ENCODE peak calls at places on chromosomes 16 and 17, in eight cellular contexts. One of them, this sample, is unnamed.

GRCh38 chr17:2275722-2276121 is 27.9 kb downstream of the SMG6 start:
- DNase-seq in cardiac fibroblast: no peak
- DNase-seq in OCI-LY7: no peak
- DNase-seq in neural progenitor cell: no peak
- DNase-seq in lower lobe of right lung: no peak
- DNase-seq in GM12878: no peak
- DNase-seq in retinal pigment epithelial cell: no peak
- DNase-seq in astrocyte: no peak
- DNase-seq in this sample: no peak

GRCh38 chr16:1454561-1454960 is 10.2 kb upstream of the CCDC154 start:
- DNase-seq in cardiac fibroblast: no peak
- DNase-seq in OCI-LY7: no peak
- DNase-seq in neural progenitor cell: no peak
- DNase-seq in lower lobe of right lung: no peak
- DNase-seq in GM12878: no peak
- DNase-seq in retinal pigment epithelial cell: no peak
- DNase-seq in astrocyte: no peak
- DNase-seq in this sample: no peak

GRCh38 chr16:89722392-89723278 is 1.3 kb downstream of the ZNF276 start:
- DNase-seq in cardiac fibroblast: peak; percentile 64
- DNase-seq in OCI-LY7: no peak
- DNase-seq in neural progenitor cell: peak; percentile 43
- DNase-seq in lower lobe of right lung: peak; percentile 95
- DNase-seq in GM12878: no peak
- DNase-seq in retinal pigment epithelial cell: no peak
- DNase-seq in astrocyte: peak; percentile 60
- DNase-seq in this sample: peak; percentile 51

GRCh38 chr16:11386791-11387546 is 41.7 kb downstream of the RMI2 start:
- DNase-seq in cardiac fibroblast: peak; percentile 45
- DNase-seq in OCI-LY7: peak; percentile 40
- DNase-seq in neural progenitor cell: peak; percentile 87
- DNase-seq in lower lobe of right lung: no peak
- DNase-seq in GM12878: no peak
- DNase-seq in retinal pigment epithelial cell: no peak
- DNase-seq in astrocyte: no peak
- DNase-seq in this sample: peak; percentile 45

GRCh38 chr16:76583466-76583865 is 306.3 kb downstream of the CNTNAP4 start:
- DNase-seq in cardiac fibroblast: peak; percentile 47
- DNase-seq in OCI-LY7: no peak
- DNase-seq in neural progenitor cell: no peak
- DNase-seq in lower lobe of right lung: no peak
- DNase-seq in GM12878: no peak
- DNase-seq in retinal pigment epithelial cell: peak; percentile 39
- DNase-seq in astrocyte: no peak
- DNase-seq in this sample: peak; percentile 0

GRCh38 chr16:4376126-4376819 is 4.6 kb downstream of the VASN start:
- DNase-seq in cardiac fibroblast: peak; percentile 93
- DNase-seq in OCI-LY7: no peak
- DNase-seq in neural progenitor cell: peak; percentile 4
- DNase-seq in lower lobe of right lung: peak; percentile 92
- DNase-seq in GM12878: no peak
- DNase-seq in retinal pigment epithelial cell: peak; percentile 58
- DNase-seq in astrocyte: peak; percentile 78
- DNase-seq in this sample: peak; percentile 71

GRCh38 chr17:49964539-49965521 is 4.2 kb upstream of the DLX4 start:
- DNase-seq in cardiac fibroblast: no peak
- DNase-seq in OCI-LY7: no peak
- DNase-seq in neural progenitor cell: peak; percentile 71
- DNase-seq in lower lobe of right lung: no peak
- DNase-seq in GM12878: no peak
- DNase-seq in retinal pigment epithelial cell: no peak
- DNase-seq in astrocyte: no peak
- DNase-seq in this sample: no peak

GRCh38 chr16:9395958-9396359 is 304.5 kb downstream of the HAPSTR1 start:
- DNase-seq in cardiac fibroblast: no peak
- DNase-seq in OCI-LY7: no peak
- DNase-seq in neural progenitor cell: no peak
- DNase-seq in lower lobe of right lung: no peak
- DNase-seq in GM12878: no peak
- DNase-seq in retinal pigment epithelial cell: no peak
- DNase-seq in astrocyte: no peak
- DNase-seq in this sample: no peak

GRCh38 chr17:43855061-43855460 is 8.1 kb downstream of the CD300LG start:
- DNase-seq in cardiac fibroblast: no peak
- DNase-seq in OCI-LY7: no peak
- DNase-seq in neural progenitor cell: no peak
- DNase-seq in lower lobe of right lung: no peak
- DNase-seq in GM12878: no peak
- DNase-seq in retinal pigment epithelial cell: no peak
- DNase-seq in astrocyte: no peak
- DNase-seq in this sample: no peak

GRCh38 chr17:82882715-82883446 is 43.1 kb upstream of the ZNF750 start:
- DNase-seq in cardiac fibroblast: no peak
- DNase-seq in OCI-LY7: no peak
- DNase-seq in neural progenitor cell: no peak
- DNase-seq in lower lobe of right lung: peak; percentile 85
- DNase-seq in GM12878: no peak
- DNase-seq in retinal pigment epithelial cell: no peak
- DNase-seq in astrocyte: no peak
- DNase-seq in this sample: no peak

GRCh38 chr16:531494-532125 is 4.1 kb downstream of the CAPN15 start:
- DNase-seq in cardiac fibroblast: no peak
- DNase-seq in OCI-LY7: no peak
- DNase-seq in neural progenitor cell: no peak
- DNase-seq in lower lobe of right lung: no peak
- DNase-seq in GM12878: no peak
- DNase-seq in retinal pigment epithelial cell: no peak
- DNase-seq in astrocyte: no peak
- DNase-seq in this sample: no peak

DNA sequence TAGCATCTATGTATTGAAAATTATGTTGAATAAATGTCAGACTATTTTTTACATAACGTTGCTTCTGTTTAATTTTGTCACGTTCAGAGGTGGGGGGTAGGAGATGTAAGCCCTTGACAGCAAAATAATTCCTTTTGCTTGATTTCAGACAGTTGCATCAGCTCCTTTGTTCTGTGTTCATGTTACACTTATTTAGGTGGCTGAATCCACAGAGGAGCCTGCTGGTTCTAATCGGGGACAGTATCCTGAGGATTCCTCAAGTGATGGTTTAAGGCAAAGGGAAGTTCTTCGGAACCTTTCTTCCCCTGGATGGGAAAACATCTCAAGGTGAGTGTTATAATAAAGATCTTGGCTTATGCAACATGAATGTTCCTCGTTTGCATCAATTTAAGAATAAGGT is 4.5 kb downstream of the HERPUD1 start:
- DNase-seq in cardiac fibroblast: no peak
- DNase-seq in OCI-LY7: no peak
- DNase-seq in neural progenitor cell: no peak
- DNase-seq in lower lobe of right lung: no peak
- DNase-seq in GM12878: no peak
- DNase-seq in retinal pigment epithelial cell: no peak
- DNase-seq in astrocyte: no peak
- DNase-seq in this sample: no peak
- TF ChIP-seq CTCF in cardiac fibroblast: no peak
- TF ChIP-seq CTCF in OCI-LY7: no peak
- TF ChIP-seq CTCF in neural progenitor cell: no peak
- TF ChIP-seq CTCF in lower lobe of right lung: no peak
- TF ChIP-seq CTCF in GM12878: no peak
- TF ChIP-seq CTCF in retinal pigment epithelial cell: no peak
- TF ChIP-seq CTCF in astrocyte: no peak
- TF ChIP-seq CTCF in this sample: no peak

GRCh38 chr17:41392278-41392677 is 5.1 kb downstream of the KRT31 start:
- DNase-seq in cardiac fibroblast: no peak
- DNase-seq in OCI-LY7: no peak
- DNase-seq in neural progenitor cell: no peak
- DNase-seq in lower lobe of right lung: no peak
- DNase-seq in GM12878: no peak
- DNase-seq in retinal pigment epithelial cell: no peak
- DNase-seq in astrocyte: no peak
- DNase-seq in this sample: peak; percentile 71

GRCh38 chr17:41393294-41393693 is 4.1 kb downstream of the KRT31 start:
- DNase-seq in cardiac fibroblast: peak; percentile 59
- DNase-seq in OCI-LY7: no peak
- DNase-seq in neural progenitor cell: no peak
- DNase-seq in lower lobe of right lung: no peak
- DNase-seq in GM12878: no peak
- DNase-seq in retinal pigment epithelial cell: no peak
- DNase-seq in astrocyte: no peak
- DNase-seq in this sample: peak; percentile 9

GRCh38 chr17:41393826-41394225 is 3.6 kb downstream of the KRT31 start:
- DNase-seq in cardiac fibroblast: no peak
- DNase-seq in OCI-LY7: no peak
- DNase-seq in neural progenitor cell: no peak
- DNase-seq in lower lobe of right lung: no peak
- DNase-seq in GM12878: no peak
- DNase-seq in retinal pigment epithelial cell: no peak
- DNase-seq in astrocyte: no peak
- DNase-seq in this sample: no peak

GRCh38 chr17:41390411-41390938 is 6.9 kb downstream of the KRT31 start:
- DNase-seq in cardiac fibroblast: no peak
- DNase-seq in OCI-LY7: no peak
- DNase-seq in neural progenitor cell: no peak
- DNase-seq in lower lobe of right lung: no peak
- DNase-seq in GM12878: no peak
- DNase-seq in retinal pigment epithelial cell: no peak
- DNase-seq in astrocyte: no peak
- DNase-seq in this sample: no peak

GRCh38 chr17:41391535-41391934 is 5.9 kb downstream of the KRT31 start:
- DNase-seq in cardiac fibroblast: no peak
- DNase-seq in OCI-LY7: no peak
- DNase-seq in neural progenitor cell: no peak
- DNase-seq in lower lobe of right lung: no peak
- DNase-seq in GM12878: no peak
- DNase-seq in retinal pigment epithelial cell: no peak
- DNase-seq in astrocyte: no peak
- DNase-seq in this sample: no peak
- H3K4me3 ChIP-seq in cardiac fibroblast: no peak overlapping the region
- H3K4me3 ChIP-seq in OCI-LY7: no peak overlapping the region
- H3K4me3 ChIP-seq in neural progenitor cell: no peak overlapping the region
- H3K4me3 ChIP-seq in lower lobe of right lung: no peak overlapping the region
- H3K4me3 ChIP-seq in GM12878: no peak overlapping the region
- H3K4me3 ChIP-seq in retinal pigment epithelial cell: no peak overlapping the region
- H3K4me3 ChIP-seq in astrocyte: no peak overlapping the region
- H3K4me3 ChIP-seq in this sample: no peak overlapping the region

GRCh38 chr17:58127846-58128245 is 20.3 kb upstream of the OR4D1 start:
- DNase-seq in cardiac fibroblast: no peak
- DNase-seq in OCI-LY7: no peak
- DNase-seq in neural progenitor cell: no peak
- DNase-seq in lower lobe of right lung: no peak
- DNase-seq in GM12878: no peak
- DNase-seq in retinal pigment epithelial cell: no peak
- DNase-seq in astrocyte: no peak
- DNase-seq in this sample: no peak

GRCh38 chr17:58117382-58117781 is 30.8 kb upstream of the OR4D1 start:
- DNase-seq in cardiac fibroblast: no peak
- DNase-seq in OCI-LY7: no peak
- DNase-seq in neural progenitor cell: no peak
- DNase-seq in lower lobe of right lung: no peak
- DNase-seq in GM12878: no peak
- DNase-seq in retinal pigment epithelial cell: no peak
- DNase-seq in astrocyte: no peak
- DNase-seq in this sample: no peak

GRCh38 chr17:58119491-58119890 is 28.7 kb upstream of the OR4D1 start:
- DNase-seq in cardiac fibroblast: no peak
- DNase-seq in OCI-LY7: no peak
- DNase-seq in neural progenitor cell: no peak
- DNase-seq in lower lobe of right lung: no peak
- DNase-seq in GM12878: no peak
- DNase-seq in retinal pigment epithelial cell: no peak
- DNase-seq in astrocyte: no peak
- DNase-seq in this sample: no peak

GRCh38 chr17:58120195-58120822 is 27.9 kb upstream of the OR4D1 start:
- DNase-seq in cardiac fibroblast: peak; percentile 68
- DNase-seq in OCI-LY7: peak; percentile 55
- DNase-seq in neural progenitor cell: peak; percentile 86
- DNase-seq in lower lobe of right lung: no peak
- DNase-seq in GM12878: no peak
- DNase-seq in retinal pigment epithelial cell: peak; percentile 30
- DNase-seq in astrocyte: peak; percentile 44
- DNase-seq in this sample: peak; percentile 76

GRCh38 chr17:58121925-58122324 is 26.3 kb upstream of the OR4D1 start:
- DNase-seq in cardiac fibroblast: peak; percentile 20
- DNase-seq in OCI-LY7: peak; percentile 39
- DNase-seq in neural progenitor cell: peak; percentile 54
- DNase-seq in lower lobe of right lung: no peak
- DNase-seq in GM12878: no peak
- DNase-seq in retinal pigment epithelial cell: no peak
- DNase-seq in astrocyte: peak; percentile 12
- DNase-seq in this sample: peak; percentile 52
- TF ChIP-seq CTCF in cardiac fibroblast: peak; percentile 5
- TF ChIP-seq CTCF in OCI-LY7: peak; percentile 67
- TF ChIP-seq CTCF in neural progenitor cell: peak; percentile 56
- TF ChIP-seq CTCF in lower lobe of right lung: peak; percentile 22
- TF ChIP-seq CTCF in GM12878: peak; percentile 9
- TF ChIP-seq CTCF in retinal pigment epithelial cell: peak; percentile 30
- TF ChIP-seq CTCF in astrocyte: peak; percentile 23
- TF ChIP-seq CTCF in this sample: peak; percentile 50

GRCh38 chr16:70391446-70391845 is 44.7 kb downstream of the DDX19A start:
- DNase-seq in cardiac fibroblast: no peak
- DNase-seq in OCI-LY7: no peak
- DNase-seq in neural progenitor cell: no peak
- DNase-seq in lower lobe of right lung: no peak
- DNase-seq in GM12878: no peak
- DNase-seq in retinal pigment epithelial cell: no peak
- DNase-seq in astrocyte: no peak
- DNase-seq in this sample: no peak

GRCh38 chr16:70391881-70392481 is 45.3 kb downstream of the DDX19A start:
- DNase-seq in cardiac fibroblast: peak; percentile 47
- DNase-seq in OCI-LY7: no peak
- DNase-seq in neural progenitor cell: no peak
- DNase-seq in lower lobe of right lung: no peak
- DNase-seq in GM12878: no peak
- DNase-seq in retinal pigment epithelial cell: no peak
- DNase-seq in astrocyte: no peak
- DNase-seq in this sample: peak; percentile 47

GRCh38 chr16:70392606-70393005 is 45.9 kb downstream of the DDX19A start:
- DNase-seq in cardiac fibroblast: no peak
- DNase-seq in OCI-LY7: no peak
- DNase-seq in neural progenitor cell: no peak
- DNase-seq in lower lobe of right lung: no peak
- DNase-seq in GM12878: no peak
- DNase-seq in retinal pigment epithelial cell: no peak
- DNase-seq in astrocyte: no peak
- DNase-seq in this sample: no peak

GRCh38 chr16:70388281-70388680 is 41.6 kb downstream of the DDX19A start:
- DNase-seq in cardiac fibroblast: no peak
- DNase-seq in OCI-LY7: no peak
- DNase-seq in neural progenitor cell: no peak
- DNase-seq in lower lobe of right lung: no peak
- DNase-seq in GM12878: no peak
- DNase-seq in retinal pigment epithelial cell: no peak
- DNase-seq in astrocyte: no peak
- DNase-seq in this sample: no peak

DNA sequence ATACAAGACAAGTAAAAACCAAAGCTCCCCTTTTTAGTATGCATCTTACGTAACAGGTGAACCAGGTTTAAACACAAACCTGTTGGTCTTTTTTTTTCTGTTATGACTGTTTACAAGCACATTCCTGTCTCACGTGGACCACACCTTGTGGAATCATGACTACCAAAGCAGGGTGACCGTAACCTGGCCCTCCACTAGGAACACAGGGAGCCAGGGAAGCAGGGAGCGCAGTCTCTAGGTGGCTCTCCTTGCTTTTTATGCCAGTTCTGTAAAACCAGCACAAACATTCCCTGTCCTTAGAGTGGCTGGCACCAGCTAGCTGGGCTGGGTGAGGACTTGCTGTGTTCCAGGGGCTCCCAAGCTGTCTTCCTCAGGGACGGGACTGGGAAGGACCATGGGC is 44.1 kb downstream of the DDX19A start:
- DNase-seq in cardiac fibroblast: no peak
- DNase-seq in OCI-LY7: no peak
- DNase-seq in neural progenitor cell: no peak
- DNase-seq in lower lobe of right lung: no peak
- DNase-seq in GM12878: no peak
- DNase-seq in retinal pigment epithelial cell: no peak
- DNase-seq in astrocyte: no peak
- DNase-seq in this sample: no peak
- H3K4me3 ChIP-seq in cardiac fibroblast: no peak overlapping the region
- H3K4me3 ChIP-seq in OCI-LY7: no peak overlapping the region
- H3K4me3 ChIP-seq in neural progenitor cell: no peak overlapping the region
- H3K4me3 ChIP-seq in lower lobe of right lung: no peak overlapping the region
- H3K4me3 ChIP-seq in GM12878: no peak overlapping the region
- H3K4me3 ChIP-seq in retinal pigment epithelial cell: no peak overlapping the region
- H3K4me3 ChIP-seq in astrocyte: no peak overlapping the region
- H3K4me3 ChIP-seq in this sample: no peak overlapping the region

This sample was measured in choroid plexus epithelial cell.